ENCODE peak calls at places on chromosome 12, in six cellular contexts. G is brain microvascular endothelial cell, H is cardiac muscle cell, P is ovary, B is neural crest cell, M is omental fat pad. X is an unnamed sample.

GRCh38 chr12:28258998-28259397 is 68.7 kb downstream of the CCDC91 start:
- DNase-seq in H (no peak), P (no peak), M (no peak), B (no peak), G (no peak), X (no peak)

GRCh38 chr12:89927226-89927698 is 218.6 kb upstream of the ATP2B1 start:
- DNase-seq in G (no peak), P (no peak), M (no peak), H (no peak), B (no peak), X (no peak)

GRCh38 chr12:47870175-47870781 is 34.5 kb downstream of the VDR start:
- DNase-seq in M (no peak), P (no peak), G (no peak), H (peak), B (peak), X (peak)

GRCh38 chr12:86186449-86186848 is 69.7 kb downstream of the MGAT4C start:
- DNase-seq in G (no peak), M (no peak), H (no peak), B (no peak), P (no peak), X (no peak)

GRCh38 chr12:19052689-19053088 is 76.8 kb upstream of the PLEKHA5 start:
- DNase-seq in B (no peak), M (no peak), G (no peak), P (no peak), H (no peak), X (no peak)

GRCh38 chr12:104207416-104207941 is 8.1 kb upstream of the TXNRD1 start:
- DNase-seq in M (no peak), H (no peak), G (no peak), B (no peak), P (no peak), X (no peak)

GRCh38 chr12:93943766-93944165 is 204.6 kb upstream of the PLXNC1 start:
- DNase-seq in H (peak), G (no peak), B (no peak), P (no peak), M (no peak), X (peak)

GRCh38 chr12:106576848-106577247 is 6.0 kb upstream of the RFX4 start:
- DNase-seq in H (no peak), B (no peak), P (no peak), M (no peak), G (no peak), X (no peak)

GRCh38 chr12:91604897-91605296 is 422.3 kb upstream of the DCN start:
- DNase-seq in B (no peak), P (no peak), G (no peak), H (no peak), M (no peak), X (no peak)

GRCh38 chr12:2960432-2960956 is 1.3 kb downstream of the TEAD4 start:
- DNase-seq in G (peak), H (no peak), M (no peak), P (no peak), B (no peak), X (no peak)

GRCh38 chr12:52884526-52885293 is 20.2 kb downstream of the KRT8 start:
- DNase-seq in B (peak), H (peak), G (peak), M (peak), P (peak), X (peak)

GRCh38 chr12:112116232-112117060 is 7.9 kb upstream of the NAA25 start:
- DNase-seq in G (peak), H (peak), M (no peak), B (peak), P (peak), X (peak)

GRCh38 chr12:332581-333205 is 56.4 kb downstream of the KDM5A start:
- DNase-seq in B (no peak), G (no peak), M (no peak), H (no peak), P (no peak), X (no peak)
- TF ChIP-seq CTCF in B (no peak), G (no peak), M (no peak), H (no peak), P (no peak), X (no peak)

GRCh38 chr12:40946612-40947194 is 241.4 kb upstream of the PDZRN4 start:
- DNase-seq in H (peak), P (no peak), M (no peak), G (no peak), B (no peak), X (no peak)
- TF ChIP-seq CTCF in H (peak), P (peak), M (no peak), G (peak), B (peak), X (peak)

GRCh38 chr12:78878866-78879265 is 14.3 kb downstream of the SYT1 start:
- DNase-seq in P (no peak), M (no peak), G (no peak), H (no peak), B (no peak), X (no peak)
- TF ChIP-seq CTCF in P (no peak), M (no peak), G (no peak), H (no peak), B (no peak), X (no peak)

GRCh38 chr12:131226345-131227265 is 272.9 kb downstream of the ADGRD1 start:
- DNase-seq in P (no peak), H (no peak), B (no peak), M (no peak), G (no peak), X (no peak)
- TF ChIP-seq CTCF in P (no peak), H (no peak), B (no peak), M (no peak), G (no peak), X (no peak)

X was measured in tibial artery.